ENCODE peak calls at places on chromosome 13, in four cellular contexts. One of them, this sample, is unnamed.
A peak's percentile ranks its signal among the peaks of the same experiment; 100 is the strongest.

GRCh38 chr13:57763689-57764088 is 132.1 kb downstream of the PCDH17 start:
- DNase-seq in A549: no peak
- DNase-seq in HepG2: no peak
- DNase-seq in K562: no peak
- DNase-seq in this sample: no peak

GRCh38 chr13:97977376-97977705 is 23.9 kb downstream of the IPO5 start:
- DNase-seq in HepG2: no peak
- DNase-seq in A549: no peak
- DNase-seq in K562: no peak
- DNase-seq in this sample: no peak

GRCh38 chr13:80339841-80340642 is 884 bp downstream of the SPRY2 start:
- DNase-seq in K562: peak; percentile 31
- DNase-seq in HepG2: peak; percentile 18
- DNase-seq in A549: no peak
- DNase-seq in this sample: peak; percentile 61

GRCh38 chr13:44013666-44014291 is 134.1 kb downstream of the LACC1 start:
- DNase-seq in HepG2: no peak
- DNase-seq in A549: no peak
- DNase-seq in K562: no peak
- DNase-seq in this sample: no peak

GRCh38 chr13:81664872-81665271 is 1323.9 kb upstream of the SPRY2 start:
- DNase-seq in K562: no peak
- DNase-seq in HepG2: no peak
- DNase-seq in A549: no peak
- DNase-seq in this sample: no peak

GRCh38 chr13:40026741-40027140 is 371.3 kb downstream of the COG6 start:
- DNase-seq in K562: no peak
- DNase-seq in HepG2: no peak
- DNase-seq in A549: no peak
- DNase-seq in this sample: no peak

GRCh38 chr13:61024046-61024445 is 391.6 kb downstream of the PCDH20 start:
- DNase-seq in A549: no peak
- DNase-seq in K562: no peak
- DNase-seq in HepG2: no peak
- DNase-seq in this sample: no peak

GRCh38 chr13:106151056-106151699 is 384.3 kb downstream of the EFNB2 start:
- DNase-seq in HepG2: no peak
- DNase-seq in K562: no peak
- DNase-seq in A549: peak; percentile 35
- DNase-seq in this sample: peak; percentile 15

GRCh38 chr13:22561581-22561980 is 619.2 kb upstream of the SGCG start:
- DNase-seq in HepG2: no peak
- DNase-seq in A549: no peak
- DNase-seq in K562: no peak
- DNase-seq in this sample: no peak

GRCh38 chr13:57629821-57630235 is 1.7 kb upstream of the PCDH17 start:
- DNase-seq in K562: peak; percentile 7
- DNase-seq in HepG2: no peak
- DNase-seq in A549: no peak
- DNase-seq in this sample: peak; percentile 93

GRCh38 chr13:109344552-109345157 is 441.7 kb downstream of the IRS2 start:
- DNase-seq in HepG2: peak; percentile 10
- DNase-seq in A549: peak; percentile 55
- DNase-seq in K562: no peak
- DNase-seq in this sample: no peak
- TF ChIP-seq PHF8 in HepG2: no peak
- TF ChIP-seq PHF8 in A549: no peak
- TF ChIP-seq PHF8 in K562: no peak
- TF ChIP-seq PHF8 in this sample: no peak

GRCh38 chr13:37651371-37651770 is 52.8 kb upstream of the POSTN start:
- DNase-seq in A549: no peak
- DNase-seq in K562: no peak
- DNase-seq in HepG2: no peak
- DNase-seq in this sample: no peak
- TF ChIP-seq PHF8 in A549: no peak
- TF ChIP-seq PHF8 in K562: no peak
- TF ChIP-seq PHF8 in HepG2: no peak
- TF ChIP-seq PHF8 in this sample: no peak

DNA sequence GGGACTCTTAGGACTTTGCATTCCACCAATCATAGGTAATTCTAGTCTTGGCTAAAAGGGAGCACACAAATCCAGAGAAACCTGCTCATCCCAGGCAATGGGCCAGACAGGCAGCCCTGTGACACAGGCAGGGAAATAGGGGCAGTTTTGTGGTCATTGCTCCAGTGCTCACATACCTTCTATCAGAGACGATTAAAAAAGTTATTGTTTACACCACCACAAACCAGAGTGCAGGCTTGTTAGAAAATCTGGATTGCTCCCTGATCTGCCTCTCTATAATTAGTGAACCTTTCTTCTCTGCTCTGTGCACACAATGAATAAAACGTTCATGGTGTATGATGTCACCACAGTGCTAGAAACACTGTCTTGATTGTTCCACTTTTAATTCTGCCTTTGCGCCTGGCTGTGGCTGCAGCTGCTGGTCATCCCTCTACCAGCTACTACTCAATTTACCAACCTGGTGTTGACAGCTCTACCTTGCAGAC is 121.6 kb upstream of the SPATA13 start:
- DNase-seq in A549: no peak
- DNase-seq in HepG2: peak; percentile 22
- DNase-seq in K562: no peak
- DNase-seq in this sample: no peak
- TF ChIP-seq PHF8 in A549: no peak
- TF ChIP-seq PHF8 in HepG2: no peak
- TF ChIP-seq PHF8 in K562: no peak
- TF ChIP-seq PHF8 in this sample: no peak

GRCh38 chr13:33494596-33495214 is 209.2 kb upstream of the STARD13 start:
- DNase-seq in K562: peak; percentile 5
- DNase-seq in A549: no peak
- DNase-seq in HepG2: peak; percentile 40
- DNase-seq in this sample: no peak
- TF ChIP-seq PHF8 in K562: no peak
- TF ChIP-seq PHF8 in A549: no peak
- TF ChIP-seq PHF8 in HepG2: no peak
- TF ChIP-seq PHF8 in this sample: no peak

DNA sequence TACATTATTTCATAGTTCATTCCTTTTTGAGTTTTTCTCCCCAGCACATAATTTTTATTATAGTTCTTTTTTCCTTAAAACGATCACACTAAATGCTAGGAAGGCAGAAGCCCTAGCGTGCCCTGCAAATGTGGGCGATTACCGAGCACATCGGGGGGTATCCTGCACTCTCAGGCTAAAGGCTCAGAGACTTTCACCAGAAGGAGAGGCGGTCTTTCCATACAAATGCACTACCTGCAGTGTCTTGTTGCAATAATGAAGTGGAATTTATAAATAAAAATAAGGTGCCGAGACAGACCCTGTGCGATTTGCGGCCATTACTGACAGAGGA is 29.3 kb upstream of the SPACA7 start:
- DNase-seq in A549: no peak
- DNase-seq in HepG2: no peak
- DNase-seq in K562: no peak
- DNase-seq in this sample: peak; percentile 31
- TF ChIP-seq PHF8 in A549: no peak
- TF ChIP-seq PHF8 in HepG2: no peak
- TF ChIP-seq PHF8 in K562: no peak
- TF ChIP-seq PHF8 in this sample: no peak

GRCh38 chr13:113116206-113116800 is 6.3 kb upstream of the F10 start:
- DNase-seq in HepG2: no peak
- DNase-seq in K562: no peak
- DNase-seq in A549: no peak
- DNase-seq in this sample: peak; percentile 19

GRCh38 chr13:113116871-113117271 is 5.7 kb upstream of the F10 start:
- DNase-seq in K562: no peak
- DNase-seq in A549: no peak
- DNase-seq in HepG2: no peak
- DNase-seq in this sample: no peak

GRCh38 chr13:113118328-113119021 is 4.1 kb upstream of the F10 start:
- DNase-seq in K562: no peak
- DNase-seq in HepG2: no peak
- DNase-seq in A549: no peak
- DNase-seq in this sample: no peak

GRCh38 chr13:113117956-113118327 is 4.7 kb upstream of the F10 start:
- DNase-seq in K562: no peak
- DNase-seq in HepG2: no peak
- DNase-seq in A549: no peak
- DNase-seq in this sample: no peak

GRCh38 chr13:113117335-113117872 is 5.2 kb upstream of the F10 start:
- DNase-seq in K562: no peak
- DNase-seq in A549: no peak
- DNase-seq in HepG2: no peak
- DNase-seq in this sample: no peak
- TF ChIP-seq PHF8 in K562: no peak
- TF ChIP-seq PHF8 in A549: no peak
- TF ChIP-seq PHF8 in HepG2: no peak
- TF ChIP-seq PHF8 in this sample: no peak

This sample was measured in H1.